ENCODE peak calls at places on chromosomes 11 and 22, in seven cellular contexts. T is aorta, M is neural progenitor cell, S is GM12892, A is uterus, N is H7, O is head of caudate nucleus. U is an unnamed sample.

GRCh38 chr22:19879248-19879575 is 24.5 kb upstream of the GNB1L start:
- DNase-seq in T (peak; percentile 51), M (no peak), S (no peak), A (no peak), N (peak; percentile 69), O (no peak), U (no peak)

GRCh38 chr11:60844045-60844869 is 2.3 kb downstream of the CCDC86 start:
- DNase-seq in T (no peak), M (no peak), S (no peak), A (no peak), N (no peak), O (no peak), U (peak; percentile 96)

GRCh38 chr11:35855685-35856084 is 88.2 kb upstream of the LDLRAD3 start:
- DNase-seq in T (no peak), M (no peak), S (no peak), A (no peak), N (no peak), O (no peak), U (no peak)

GRCh38 chr11:118530683-118531596 is at the start of gene TMEM25:
- DNase-seq in T (peak; percentile 91), M (peak; percentile 87), S (peak; percentile 94), A (peak; percentile 75), N (peak; percentile 98), O (peak; percentile 86), U (peak; percentile 96)

GRCh38 chr11:117519590-117519989 is 191.9 kb downstream of the CEP164 start:
- DNase-seq in T (no peak), M (no peak), S (no peak), A (no peak), N (no peak), O (no peak), U (no peak)

GRCh38 chr11:132347156-132348090 is 977.0 kb downstream of the NTM start:
- DNase-seq in T (no peak), M (peak; percentile 40), S (no peak), A (no peak), N (peak; percentile 62), O (peak; percentile 22), U (no peak)

GRCh38 chr11:334264-335033 is 13.8 kb upstream of the IFITM3 start:
- DNase-seq in T (peak; percentile 70), M (peak; percentile 83), S (no peak), A (peak; percentile 85), N (peak; percentile 84), O (no peak), U (no peak)

GRCh38 chr11:120172054-120172881 is 34.4 kb upstream of the TRIM29 start:
- DNase-seq in T (peak; percentile 79), M (peak; percentile 91), S (peak; percentile 60), A (peak; percentile 75), N (peak; percentile 89), O (peak; percentile 79), U (peak; percentile 97)

GRCh38 chr11:86800076-86800955 is at the start of gene PRSS23:
- DNase-seq in T (peak; percentile 92), M (peak; percentile 92), S (no peak), A (peak; percentile 76), N (peak; percentile 93), O (peak; percentile 20), U (peak; percentile 95)

GRCh38 chr22:19527861-19528417 is 3.7 kb upstream of the CLDN5 start:
- DNase-seq in T (peak; percentile 50), M (no peak), S (no peak), A (no peak), N (no peak), O (no peak), U (peak; percentile 97)